ENCODE peak calls at places on chromosomes 3 and 15, in seven cellular contexts. M is A673, H is PC-3, J is AG10803, A is AG04449, X is AG04450, Y is fibroblast of lung. V is an unnamed sample.
A peak's percentile ranks its signal among the peaks of the same experiment; 100 is the strongest.

GRCh38 chr3:131072099-131072559 is 45.5 kb downstream of the NEK11 start:
- DNase-seq in M (peak; percentile 39), H (no peak), J (peak; percentile 19), A (no peak), X (no peak), Y (peak; percentile 25), V (peak; percentile 76)

GRCh38 chr15:72375501-72375845 is 341 bp downstream of the HEXA start:
- DNase-seq in M (peak; percentile 4), H (no peak), J (no peak), A (no peak), X (no peak), Y (no peak), V (no peak)

GRCh38 chr3:127784865-127785710 is 37.2 kb downstream of the MGLL start:
- DNase-seq in M (no peak), H (no peak), J (no peak), A (no peak), X (no peak), Y (no peak), V (no peak)

GRCh38 chr3:163185721-163186350 is 1689.2 kb downstream of the OTOL1 start:
- DNase-seq in M (peak; percentile 92), H (no peak), J (no peak), A (no peak), X (no peak), Y (no peak), V (no peak)

GRCh38 chr3:183490653-183491052 is 62.2 kb upstream of the MCF2L2 start:
- DNase-seq in M (peak; percentile 21), H (peak; percentile 94), J (no peak), A (no peak), X (no peak), Y (peak; percentile 46), V (no peak)

GRCh38 chr3:15159501-15160136 is 46.4 kb upstream of the CAPN7 start:
- DNase-seq in M (no peak), H (no peak), J (peak; percentile 11), A (no peak), X (no peak), Y (no peak), V (peak; percentile 3)

GRCh38 chr3:14363976-14364375 is 38.4 kb upstream of the SLC6A6 start:
- DNase-seq in M (no peak), H (no peak), J (no peak), A (no peak), X (no peak), Y (peak; percentile 56), V (no peak)

GRCh38 chr3:14289590-14290453 is 111.2 kb downstream of the LSM3 start:
- DNase-seq in M (no peak), H (peak; percentile 62), J (peak; percentile 89), A (peak; percentile 84), X (peak; percentile 91), Y (peak; percentile 94), V (peak; percentile 88)

GRCh38 chr15:90553248-90553745 is 23.6 kb downstream of the CRTC3 start:
- DNase-seq in M (peak; percentile 91), H (no peak), J (peak; percentile 95), A (peak; percentile 75), X (peak; percentile 81), Y (peak; percentile 77), V (peak; percentile 97)

GRCh38 chr3:132180337-132180791 is 136.8 kb upstream of the ACP3 start:
- DNase-seq in M (peak; percentile 82), H (peak; percentile 89), J (peak; percentile 65), A (peak; percentile 7), X (peak; percentile 20), Y (peak; percentile 47), V (peak; percentile 72)

GRCh38 chr3:129065727-129066087 is 5.1 kb downstream of the GP9 start:
- DNase-seq in M (no peak), H (no peak), J (no peak), A (no peak), X (no peak), Y (no peak), V (no peak)

GRCh38 chr15:44148580-44148979 is 46.5 kb downstream of the FRMD5 start:
- DNase-seq in M (no peak), H (peak; percentile 72), J (no peak), A (no peak), X (no peak), Y (no peak), V (no peak)

GRCh38 chr3:162041622-162042021 is 545.0 kb downstream of the OTOL1 start:
- DNase-seq in M (no peak), H (no peak), J (no peak), A (no peak), X (no peak), Y (no peak), V (no peak)

GRCh38 chr3:58009026-58009748 is 965 bp downstream of the FLNB start:
- DNase-seq in M (no peak), H (no peak), J (no peak), A (no peak), X (no peak), Y (no peak), V (no peak)

GRCh38 chr15:59456114-59456513 is 18.1 kb downstream of the FAM81A start:
- DNase-seq in M (no peak), H (peak; percentile 65), J (no peak), A (no peak), X (no peak), Y (no peak), V (no peak)

GRCh38 chr3:50371133-50371670 is 11.9 kb upstream of the TMEM115 start:
- DNase-seq in M (no peak), H (no peak), J (peak; percentile 38), A (no peak), X (no peak), Y (peak; percentile 24), V (peak; percentile 58)

GRCh38 chr3:50373146-50373864 is 14.0 kb upstream of the TMEM115 start:
- DNase-seq in M (no peak), H (no peak), J (no peak), A (no peak), X (no peak), Y (no peak), V (no peak)

GRCh38 chr3:50369271-50369670 is 9.9 kb upstream of the TMEM115 start:
- DNase-seq in M (no peak), H (no peak), J (no peak), A (no peak), X (no peak), Y (no peak), V (no peak)

GRCh38 chr3:50372349-50372748 is 13.0 kb upstream of the TMEM115 start:
- DNase-seq in M (peak; percentile 17), H (no peak), J (no peak), A (no peak), X (no peak), Y (no peak), V (no peak)

GRCh38 chr3:50370594-50370993 is 11.3 kb upstream of the TMEM115 start:
- DNase-seq in M (peak; percentile 62), H (peak; percentile 55), J (no peak), A (no peak), X (no peak), Y (no peak), V (peak; percentile 20)
- TF ChIP-seq CTCF in M (peak; percentile 50), H (peak; percentile 58), J (no peak), A (peak; percentile 15), X (peak; percentile 21), Y (peak; percentile 36), V (no peak)

DNA sequence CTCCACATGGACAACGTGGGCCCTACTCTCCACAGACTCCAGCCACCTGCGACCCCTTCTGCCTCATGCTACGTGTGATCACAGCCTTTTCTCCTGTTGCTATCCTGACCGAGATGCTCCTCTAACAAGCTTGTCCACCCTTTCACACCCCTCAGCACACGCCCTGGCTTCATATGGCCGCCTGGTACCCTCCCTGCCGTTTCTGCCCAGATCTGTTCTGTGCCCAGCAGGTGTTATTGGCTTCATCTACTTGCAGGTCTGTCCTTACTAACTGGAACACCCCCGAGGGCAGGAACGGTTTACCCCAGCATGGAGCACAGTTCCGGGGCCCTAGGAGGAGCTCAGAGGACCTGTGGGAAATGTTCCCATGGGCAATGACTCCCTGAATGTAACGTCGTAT is 9.9 kb downstream of the CHAC1 start:
- DNase-seq in M (no peak), H (no peak), J (no peak), A (no peak), X (no peak), Y (no peak), V (no peak)
- H3K4me3 ChIP-seq in M (no peak overlapping the region), H (no peak overlapping the region), J (no peak overlapping the region), A (no peak overlapping the region), X (no peak overlapping the region), Y (no peak overlapping the region), V (no peak overlapping the region)

DNA sequence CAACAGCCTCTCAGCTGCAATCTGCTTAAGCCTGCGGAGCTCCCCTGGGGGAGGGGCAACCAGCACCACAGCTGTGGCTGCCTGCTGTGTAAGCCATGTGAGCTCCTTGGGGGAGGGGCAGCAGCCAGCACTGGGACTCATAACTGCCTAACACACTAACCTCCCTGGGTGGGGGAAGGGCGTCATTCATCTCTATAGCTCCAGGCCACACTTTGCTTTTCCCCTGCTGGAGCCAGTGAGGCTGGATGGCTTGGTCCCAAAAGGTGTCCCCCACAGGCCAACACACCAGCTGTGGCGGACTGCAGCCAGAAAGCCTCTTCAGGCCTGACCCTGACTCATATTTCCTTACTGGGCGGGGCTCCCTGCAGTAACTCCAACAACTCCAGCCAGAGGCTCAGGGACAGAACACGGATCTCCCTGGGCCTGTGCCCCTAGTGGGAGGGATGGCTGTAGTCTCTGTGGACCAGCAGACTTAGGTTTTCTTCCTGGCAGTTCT is 129.8 kb downstream of the PPM1L start:
- DNase-seq in M (peak; percentile 76), H (peak; percentile 45), J (peak; percentile 22), A (no peak), X (peak; percentile 38), Y (peak; percentile 72), V (peak; percentile 75)
- TF ChIP-seq CTCF in M (no peak), H (no peak), J (no peak), A (no peak), X (no peak), Y (peak; percentile 15), V (peak; percentile 3)

GRCh38 chr15:89327113-89327512 is 7.5 kb downstream of the POLG start:
- DNase-seq in M (no peak), H (no peak), J (no peak), A (no peak), X (no peak), Y (no peak), V (no peak)

GRCh38 chr15:89330881-89331595 is 3.6 kb downstream of the POLG start:
- DNase-seq in M (no peak), H (no peak), J (no peak), A (no peak), X (no peak), Y (no peak), V (no peak)

GRCh38 chr15:89328398-89329254 is 6.0 kb downstream of the POLG start:
- DNase-seq in M (no peak), H (no peak), J (no peak), A (no peak), X (no peak), Y (no peak), V (no peak)

GRCh38 chr15:89330119-89330518 is 4.5 kb downstream of the POLG start:
- DNase-seq in M (no peak), H (no peak), J (no peak), A (no peak), X (no peak), Y (no peak), V (no peak)

DNA sequence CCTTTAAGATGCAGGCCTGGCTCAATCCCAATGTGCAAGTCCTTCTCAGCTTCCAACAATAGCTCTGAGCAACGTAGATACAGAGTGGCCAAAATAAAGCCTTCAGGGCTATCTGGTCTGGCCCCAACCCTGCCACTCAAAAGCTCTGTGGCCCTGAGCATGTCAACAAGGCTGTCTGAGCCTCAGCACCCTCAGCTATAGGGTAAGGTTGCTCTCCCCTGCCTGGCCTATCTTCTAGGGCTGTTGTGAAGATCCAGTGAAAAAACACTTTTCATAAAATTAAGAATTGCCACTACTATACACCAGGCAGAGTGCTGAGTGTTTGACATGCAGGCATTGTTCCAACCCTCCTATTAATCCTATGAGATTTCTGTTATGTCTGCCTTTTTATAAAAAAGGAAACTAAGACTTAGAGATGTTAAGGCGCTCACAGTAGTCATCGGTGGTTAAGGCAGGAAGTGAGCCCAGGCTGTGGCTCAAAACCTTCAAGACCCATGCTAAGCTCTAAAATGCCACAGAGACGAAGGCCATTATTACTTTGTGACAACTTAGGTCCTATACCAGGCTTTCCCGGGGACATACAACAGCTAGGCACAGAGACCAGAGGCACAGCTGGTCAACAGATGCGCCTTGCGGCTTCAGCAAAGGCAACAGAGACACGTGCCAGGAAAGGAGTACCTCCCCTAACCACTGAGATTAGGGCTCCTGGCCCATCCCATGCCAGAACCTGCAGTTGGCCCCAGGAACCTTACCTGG is 5.1 kb downstream of the POLG start:
- DNase-seq in M (no peak), H (no peak), J (peak; percentile 43), A (no peak), X (no peak), Y (no peak), V (no peak)
- H3K4me3 ChIP-seq in M (no peak overlapping the region), H (no peak overlapping the region), J (no peak overlapping the region), A (no peak overlapping the region), X (no peak overlapping the region), Y (no peak overlapping the region), V (no peak overlapping the region)